ENCODE peak calls at places on chromosomes 7 and 10, in ten cellular contexts. A, X, W, Y, D, B, T, J, F and E are unnamed samples.

GRCh38 chr7:29563590-29564454 is at the start of gene PRR15:
- DNase-seq in A (no peak), X (peak), W (peak), Y (no peak), D (no peak), B (peak), T (peak), J (no peak), F (peak), E (peak)

GRCh38 chr7:95725170-95725569 is 47.2 kb upstream of the DYNC1I1 start:
- DNase-seq in A (no peak), X (no peak), W (peak), Y (no peak), D (no peak), B (no peak), T (no peak), J (no peak), F (no peak), E (no peak)

GRCh38 chr10:78301891-78302738 is 268.5 kb downstream of the RPS24 start:
- DNase-seq in A (no peak), X (no peak), W (peak), Y (peak), D (no peak), B (no peak), T (no peak), J (no peak), F (no peak), E (no peak)

GRCh38 chr7:79290841-79291497 is 162.5 kb downstream of the MAGI2 start:
- DNase-seq in A (no peak), X (peak), W (no peak), Y (no peak), D (no peak), B (no peak), T (no peak), J (no peak), F (peak), E (no peak)

GRCh38 chr10:132899054-132899750 is 43.2 kb downstream of the CFAP46 start:
- DNase-seq in A (no peak), X (no peak), W (no peak), Y (no peak), D (no peak), B (no peak), T (no peak), J (no peak), F (no peak), E (peak)

GRCh38 chr10:83935337-83935736 is 204.0 kb upstream of the GHITM start:
- DNase-seq in A (no peak), X (no peak), W (no peak), Y (no peak), D (no peak), B (no peak), T (no peak), J (no peak), F (no peak), E (no peak)

GRCh38 chr7:44052771-44053365 is 8.4 kb downstream of the DBNL start:
- DNase-seq in A (no peak), X (no peak), W (no peak), Y (no peak), D (no peak), B (no peak), T (no peak), J (no peak), F (no peak), E (no peak)

GRCh38 chr7:40298421-40298820 is 163.6 kb downstream of the SUGCT start:
- DNase-seq in A (no peak), X (peak), W (no peak), Y (no peak), D (no peak), B (no peak), T (peak), J (no peak), F (peak), E (no peak)

GRCh38 chr10:13439771-13440708 is 88.8 kb downstream of the BEND7 start:
- DNase-seq in A (peak), X (peak), W (peak), Y (peak), D (peak), B (no peak), T (peak), J (peak), F (peak), E (no peak)

GRCh38 chr10:118472415-118472814 is 123.0 kb downstream of the PRLHR start:
- DNase-seq in A (no peak), X (peak), W (no peak), Y (no peak), D (no peak), B (no peak), T (peak), J (no peak), F (peak), E (no peak)

GRCh38 chr7:9719303-9719702 is 1254.4 kb upstream of the PHF14 start:
- DNase-seq in A (no peak), X (no peak), W (no peak), Y (no peak), D (no peak), B (no peak), T (no peak), J (no peak), F (no peak), E (no peak)

GRCh38 chr10:116631871-116632295 is 11.1 kb downstream of the PNLIPRP2 start:
- DNase-seq in A (no peak), X (no peak), W (no peak), Y (no peak), D (no peak), B (no peak), T (no peak), J (no peak), F (no peak), E (no peak)

GRCh38 chr10:7756360-7756992 is 31.3 kb downstream of the KIN start:
- DNase-seq in A (no peak), X (peak), W (peak), Y (no peak), D (no peak), B (no peak), T (peak), J (no peak), F (peak), E (no peak)

GRCh38 chr7:27145167-27145883 is 1.8 kb upstream of the HOXA5 start:
- DNase-seq in A (no peak), X (peak), W (no peak), Y (no peak), D (no peak), B (no peak), T (no peak), J (no peak), F (no peak), E (peak)

GRCh38 chr10:70563230-70563629 is 39.3 kb downstream of the PRF1 start:
- DNase-seq in A (no peak), X (no peak), W (no peak), Y (no peak), D (no peak), B (no peak), T (no peak), J (no peak), F (no peak), E (no peak)

GRCh38 chr10:46220187-46220586 is 66.6 kb upstream of the ANTXRL start:
- DNase-seq in A (no peak), X (no peak), W (no peak), Y (no peak), D (no peak), B (no peak), T (peak), J (no peak), F (no peak), E (no peak)

GRCh38 chr10:62959553-62959952 is 143.4 kb upstream of the EGR2 start:
- DNase-seq in A (no peak), X (peak), W (no peak), Y (no peak), D (no peak), B (no peak), T (peak), J (no peak), F (peak), E (no peak)

GRCh38 chr7:149278396-149278795 is 16.4 kb downstream of the ZNF783 start:
- DNase-seq in A (no peak), X (no peak), W (no peak), Y (no peak), D (no peak), B (no peak), T (no peak), J (no peak), F (no peak), E (no peak)

GRCh38 chr7:38463277-38464224 is 167.6 kb downstream of the AMPH start:
- DNase-seq in A (peak), X (peak), W (no peak), Y (peak), D (no peak), B (no peak), T (peak), J (peak), F (peak), E (no peak)

GRCh38 chr7:40306596-40306995 is 171.8 kb downstream of the SUGCT start:
- DNase-seq in A (no peak), X (peak), W (no peak), Y (no peak), D (no peak), B (no peak), T (peak), J (no peak), F (peak), E (no peak)

GRCh38 chr7:144955422-144955821 is 119.6 kb upstream of the TPK1 start:
- DNase-seq in A (no peak), X (no peak), W (no peak), Y (no peak), D (no peak), B (no peak), T (no peak), J (no peak), F (no peak), E (no peak)

GRCh38 chr7:85829817-85830432 is 643.1 kb upstream of the SEMA3D start:
- DNase-seq in A (no peak), X (no peak), W (no peak), Y (no peak), D (no peak), B (no peak), T (peak), J (no peak), F (peak), E (no peak)

GRCh38 chr7:68425377-68425776 is 1172.9 kb upstream of the AUTS2 start:
- DNase-seq in A (no peak), X (no peak), W (no peak), Y (no peak), D (no peak), B (no peak), T (no peak), J (no peak), F (no peak), E (no peak)

GRCh38 chr10:48551796-48552591 is 52.9 kb downstream of the ARHGAP22 start:
- DNase-seq in A (no peak), X (peak), W (peak), Y (no peak), D (peak), B (peak), T (peak), J (peak), F (peak), E (no peak)

GRCh38 chr7:130022623-130023175 is 28.5 kb downstream of the ZC3HC1 start:
- DNase-seq in A (no peak), X (no peak), W (no peak), Y (no peak), D (no peak), B (no peak), T (no peak), J (no peak), F (no peak), E (no peak)

GRCh38 chr10:122236690-122237306 is 34.3 kb upstream of the BTBD16 start:
- DNase-seq in A (no peak), X (peak), W (no peak), Y (no peak), D (no peak), B (no peak), T (no peak), J (no peak), F (no peak), E (no peak)

GRCh38 chr7:28688651-28689050 is 269.5 kb downstream of the TRIL start:
- DNase-seq in A (no peak), X (peak), W (no peak), Y (peak), D (no peak), B (no peak), T (peak), J (no peak), F (peak), E (no peak)

GRCh38 chr7:26307226-26307625 is 15.6 kb downstream of the SNX10 start:
- DNase-seq in A (no peak), X (peak), W (no peak), Y (peak), D (no peak), B (no peak), T (peak), J (no peak), F (peak), E (peak)

GRCh38 chr7:85457911-85458310 is 271.1 kb upstream of the SEMA3D start:
- DNase-seq in A (no peak), X (no peak), W (no peak), Y (no peak), D (no peak), B (no peak), T (no peak), J (no peak), F (no peak), E (no peak)

GRCh38 chr7:100588438-100588837 is 2.3 kb downstream of the FBXO24 start:
- DNase-seq in A (no peak), X (no peak), W (no peak), Y (no peak), D (no peak), B (no peak), T (no peak), J (no peak), F (peak), E (no peak)